ENCODE peak calls at places on chromosomes 1 and 21, in four cellular contexts. K is HepG2, M is GM23248, V is BE2C. A is an unnamed sample.
A peak's percentile ranks its signal among the peaks of the same experiment; 100 is the strongest.

GRCh38 chr1:232678185-232678886 is 48.4 kb upstream of the SIPA1L2 start:
- DNase-seq in K (no peak), M (no peak), V (no peak), A (peak; percentile 92)

GRCh38 chr1:109630081-109630880 is 10.6 kb downstream of the AMPD2 start:
- DNase-seq in K (no peak), M (no peak), V (no peak), A (no peak)

GRCh38 chr21:40466893-40467483 is 380.0 kb downstream of the DSCAM start:
- DNase-seq in K (no peak), M (no peak), V (no peak), A (peak; percentile 20)

GRCh38 chr1:27727126-27727525 is 1.4 kb downstream of the FAM76A start:
- DNase-seq in K (no peak), M (peak; percentile 79), V (no peak), A (no peak)

GRCh38 chr1:20086800-20087199 is 16.8 kb downstream of the PLA2G5 start:
- DNase-seq in K (no peak), M (no peak), V (no peak), A (no peak)

GRCh38 chr1:163036661-163037060 is 32.5 kb upstream of the RGS4 start:
- DNase-seq in K (no peak), M (peak; percentile 30), V (no peak), A (no peak)

GRCh38 chr1:241475688-241476087 is 43.9 kb downstream of the FH start:
- DNase-seq in K (no peak), M (peak; percentile 49), V (no peak), A (no peak)

GRCh38 chr1:109391626-109392025 is 6.1 kb downstream of the SORT1 start:
- DNase-seq in K (no peak), M (no peak), V (no peak), A (no peak)

GRCh38 chr1:166910396-166910994 is 34.4 kb upstream of the TADA1 start:
- DNase-seq in K (peak; percentile 80), M (peak; percentile 63), V (peak; percentile 71), A (peak; percentile 94)

GRCh38 chr1:4024811-4025210 is 124.7 kb upstream of the C1orf174 start:
- DNase-seq in K (no peak), M (no peak), V (no peak), A (no peak)

GRCh38 chr1:100387209-100387608 is 34.9 kb downstream of the CDC14A start:
- DNase-seq in K (no peak), M (no peak), V (no peak), A (no peak)

GRCh38 chr1:183600136-183600535 is 9.9 kb upstream of the NCF2 start:
- DNase-seq in K (no peak), M (peak; percentile 93), V (no peak), A (no peak)

GRCh38 chr1:109327285-109327684 is 20.5 kb upstream of the MYBPHL start:
- DNase-seq in K (no peak), M (peak; percentile 35), V (no peak), A (no peak)

GRCh38 chr1:40404670-40405462 is 31.3 kb downstream of the SMAP2 start:
- DNase-seq in K (peak; percentile 60), M (peak; percentile 67), V (peak; percentile 17), A (peak; percentile 65)

GRCh38 chr1:44508397-44508745 is 103.3 kb downstream of the RNF220 start:
- DNase-seq in K (no peak), M (no peak), V (no peak), A (no peak)

GRCh38 chr1:30409476-30410152 is 313.8 kb downstream of the MATN1 start:
- DNase-seq in K (no peak), M (peak; percentile 20), V (no peak), A (no peak)

GRCh38 chr1:215251428-215251827 is 168.9 kb downstream of the KCNK2 start:
- DNase-seq in K (no peak), M (no peak), V (no peak), A (no peak)

GRCh38 chr1:16111771-16112557 is 38.5 kb upstream of the FAM131C start:
- DNase-seq in K (no peak), M (peak; percentile 87), V (no peak), A (no peak)

GRCh38 chr1:180962178-180962577 is 49.5 kb downstream of the KIAA1614 start:
- DNase-seq in K (no peak), M (peak; percentile 43), V (no peak), A (peak; percentile 72)

GRCh38 chr1:59007820-59008598 is 224.2 kb upstream of the JUN start:
- DNase-seq in K (no peak), M (peak; percentile 24), V (no peak), A (no peak)

GRCh38 chr1:24793762-24794161 is 48.5 kb downstream of the CLIC4 start:
- DNase-seq in K (no peak), M (peak; percentile 84), V (no peak), A (no peak)

DNA sequence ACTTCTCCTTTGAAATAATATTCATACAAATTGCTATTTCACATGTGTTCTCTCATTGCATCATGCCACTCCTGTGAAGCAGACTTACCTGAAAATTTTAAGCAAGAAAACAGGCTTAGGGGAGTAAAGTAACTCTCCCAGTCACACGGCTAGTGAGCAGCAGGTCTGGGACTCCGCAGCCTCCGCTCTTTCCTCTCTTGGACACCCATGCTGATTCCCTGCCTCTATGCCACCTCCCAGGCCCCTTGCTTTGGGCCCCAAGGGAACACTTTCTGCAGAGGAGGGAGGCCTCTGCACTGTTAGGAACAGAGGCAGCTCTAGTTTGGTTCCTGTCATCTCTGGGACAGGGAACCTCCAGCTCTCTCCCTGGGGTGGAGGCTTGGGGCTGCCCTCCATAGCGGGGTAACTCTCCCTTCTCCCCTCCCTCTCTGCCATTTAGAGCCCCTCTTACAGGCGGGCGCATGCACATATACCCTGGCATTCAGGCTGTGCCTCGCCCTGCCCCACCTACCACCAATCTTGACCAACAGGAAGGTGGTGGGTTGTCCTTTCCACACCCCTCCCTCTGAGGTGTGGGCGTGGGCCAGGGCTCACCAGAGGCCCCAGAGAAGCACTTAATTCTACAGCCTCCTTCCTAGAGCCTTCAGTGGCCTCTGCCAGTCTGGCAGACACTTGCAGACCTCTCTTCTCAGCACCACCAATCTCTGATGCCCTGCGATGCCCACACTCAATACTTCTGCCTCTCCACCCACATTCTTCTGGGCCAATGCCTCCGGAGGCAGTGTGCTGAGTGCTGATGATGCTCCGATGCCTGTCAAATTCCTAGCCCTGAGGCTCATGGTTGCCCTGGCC is at the start of gene RXFP4:
- DNase-seq in K (peak; percentile 50), M (peak; percentile 37), V (peak; percentile 37), A (peak; percentile 88)
- H3K4me1 ChIP-seq in K (peaks cover 77% of the 10 kb centered on the region), M (peaks cover 11% of the 10 kb centered on the region), V (peaks cover 15% of the 10 kb centered on the region), A (no peaks in the 10 kb centered on the region)

GRCh38 chr1:210250665-210250997 is 18.0 kb downstream of the SERTAD4 start:
- DNase-seq in K (no peak), M (no peak), V (peak; percentile 65), A (peak; percentile 50)
- H3K4me3 ChIP-seq in K (no peak overlapping the region), M (peak overlapping the region; percentile 65), V (peak overlapping the region; percentile 69), A (no peak overlapping the region)

DNA sequence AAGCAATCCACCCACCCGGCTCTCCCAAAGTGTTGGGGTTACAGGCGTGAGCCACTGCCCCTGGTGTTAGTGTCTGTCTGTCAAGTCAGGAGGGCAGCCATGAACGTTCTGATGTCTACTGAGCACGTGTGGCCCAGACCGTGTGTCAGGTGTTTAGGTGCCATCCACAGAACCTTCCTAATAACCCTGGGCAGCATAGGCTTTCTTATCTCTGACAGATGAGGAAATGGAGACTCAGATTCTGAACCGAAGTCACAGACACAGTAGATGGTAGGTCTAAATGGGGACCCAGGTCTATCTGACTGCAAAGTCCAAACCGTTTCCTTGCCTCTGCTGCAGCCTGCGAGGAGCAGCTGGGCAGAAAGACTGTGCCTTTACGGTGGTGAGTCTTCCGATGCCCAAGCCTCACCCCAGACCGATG is 622 bp upstream of the IL6R start:
- DNase-seq in K (no peak), M (no peak), V (no peak), A (peak; percentile 62)
- H3K4me1 ChIP-seq in K (peaks cover 76% of the 10 kb centered on the region), M (peaks cover 27% of the 10 kb centered on the region), V (no peaks in the 10 kb centered on the region), A (peaks cover 12% of the 10 kb centered on the region)

GRCh38 chr1:153611024-153611352 is 1.9 kb downstream of the S100A16 start:
- DNase-seq in K (no peak), M (peak; percentile 84), V (no peak), A (peak; percentile 30)
- H3K4me3 ChIP-seq in K (no peak overlapping the region), M (peak overlapping the region; percentile 96), V (no peak overlapping the region), A (peak overlapping the region; percentile 48)

GRCh38 chr1:21546122-21546825 is 37.1 kb downstream of the ALPL start:
- DNase-seq in K (no peak), M (no peak), V (no peak), A (no peak)
- H3K4me1 ChIP-seq in K (peaks cover 20% of the 10 kb centered on the region), M (peaks cover 25% of the 10 kb centered on the region), V (no peaks in the 10 kb centered on the region), A (no peaks in the 10 kb centered on the region)

GRCh38 chr1:28927442-28928305 is 13.3 kb downstream of the EPB41 start:
- DNase-seq in K (no peak), M (peak; percentile 46), V (no peak), A (peak; percentile 3)
- H3K4me3 ChIP-seq in K (no peak overlapping the region), M (peak overlapping the region; percentile 20), V (no peak overlapping the region), A (no peak overlapping the region)

GRCh38 chr1:244347942-244348341 is 103.8 kb downstream of the ADSS2 start:
- DNase-seq in K (no peak), M (peak; percentile 63), V (no peak), A (peak; percentile 97)

GRCh38 chr1:244346972-244347618 is 104.6 kb downstream of the ADSS2 start:
- DNase-seq in K (no peak), M (no peak), V (no peak), A (peak; percentile 32)

GRCh38 chr1:244349103-244349531 is 102.6 kb downstream of the ADSS2 start:
- DNase-seq in K (no peak), M (peak; percentile 95), V (no peak), A (peak; percentile 83)

GRCh38 chr1:244350027-244350426 is 101.7 kb downstream of the ADSS2 start:
- DNase-seq in K (no peak), M (no peak), V (no peak), A (peak; percentile 42)

GRCh38 chr1:244349581-244350001 is 102.1 kb downstream of the ADSS2 start:
- DNase-seq in K (no peak), M (peak; percentile 52), V (no peak), A (no peak)
- H3K4me1 ChIP-seq in K (no peaks in the 10 kb centered on the region), M (peaks cover 47% of the 10 kb centered on the region), V (no peaks in the 10 kb centered on the region), A (peaks cover 15% of the 10 kb centered on the region)

A was measured in small intestine.